ENCODE peak calls at places on chromosomes 7 and 10, in four cellular contexts. Z, P, M and X are unnamed samples.

GRCh38 chr7:151509670-151510333 is 9.9 kb downstream of the RHEB start:
- DNase-seq in Z (no peak), P (no peak), M (no peak), X (no peak)

GRCh38 chr7:126529254-126529653 is 723.5 kb downstream of the GRM8 start:
- DNase-seq in Z (no peak), P (no peak), M (no peak), X (no peak)

GRCh38 chr10:86960003-86960862 is 1.8 kb downstream of the SNCG start:
- DNase-seq in Z (peak; percentile 65), P (peak; percentile 92), M (peak; percentile 46), X (peak; percentile 41)

GRCh38 chr7:100034871-100035510 is 14.6 kb upstream of the ZSCAN21 start:
- DNase-seq in Z (peak; percentile 10), P (no peak), M (no peak), X (no peak)

GRCh38 chr7:317643-318405 is 27.9 kb downstream of the FOXL3 start:
- DNase-seq in Z (no peak), P (no peak), M (no peak), X (no peak)

GRCh38 chr10:116827214-116827671 is 22.1 kb upstream of the ENO4 start:
- DNase-seq in Z (no peak), P (no peak), M (no peak), X (no peak)

GRCh38 chr10:2660300-2660699 is 407.0 kb upstream of the PFKP start:
- DNase-seq in Z (no peak), P (no peak), M (no peak), X (no peak)

GRCh38 chr10:127937915-127938440 is 31.1 kb downstream of the PTPRE start:
- DNase-seq in Z (no peak), P (no peak), M (no peak), X (no peak)

GRCh38 chr10:51369903-51370302 is 295.6 kb downstream of the PRKG1 start:
- DNase-seq in Z (no peak), P (no peak), M (no peak), X (no peak)

GRCh38 chr10:126476256-126476655 is 88.0 kb upstream of the ADAM12 start:
- DNase-seq in Z (no peak), P (no peak), M (no peak), X (peak; percentile 51)

GRCh38 chr10:6140965-6141295 is 52.1 kb downstream of the RBM17 start:
- DNase-seq in Z (no peak), P (no peak), M (no peak), X (no peak)

GRCh38 chr7:114243019-114243507 is 171.6 kb upstream of the FOXP2 start:
- DNase-seq in Z (peak; percentile 71), P (peak; percentile 76), M (no peak), X (no peak)

GRCh38 chr10:22713853-22714523 is 390 bp downstream of the PIP4K2A start:
- DNase-seq in Z (no peak), P (peak; percentile 10), M (peak; percentile 46), X (no peak)

GRCh38 chr10:26723016-26723415 is 25.5 kb downstream of the PDSS1 start:
- DNase-seq in Z (no peak), P (no peak), M (no peak), X (no peak)

GRCh38 chr10:82887488-82887887 is 1012.5 kb downstream of the NRG3 start:
- DNase-seq in Z (no peak), P (no peak), M (no peak), X (no peak)

GRCh38 chr10:50614444-50615137 is 9.2 kb downstream of the SGMS1 start:
- DNase-seq in Z (no peak), P (peak; percentile 70), M (peak; percentile 33), X (no peak)

GRCh38 chr10:24346877-24347505 is 138.1 kb downstream of the KIAA1217 start:
- DNase-seq in Z (no peak), P (no peak), M (no peak), X (no peak)

GRCh38 chr7:3089493-3089892 is 45.8 kb upstream of the CARD11 start:
- DNase-seq in Z (peak; percentile 20), P (peak; percentile 16), M (peak; percentile 24), X (no peak)

GRCh38 chr10:58435297-58435696 is 50.1 kb downstream of the TFAM start:
- DNase-seq in Z (peak; percentile 98), P (peak; percentile 72), M (peak; percentile 49), X (peak; percentile 42)

GRCh38 chr10:74967850-74968620 is 141.6 kb downstream of the KAT6B start:
- DNase-seq in Z (no peak), P (peak; percentile 78), M (no peak), X (no peak)